ENCODE peak calls at places on chromosomes 7 and 10, in nine cellular contexts. O is mesendoderm; G is EH; Q is GM20000; D is iris pigment epithelial cell; P is stimulated activated CD4-positive, alpha-beta T cell treated with anti-CD3 and anti-CD28 coated beads, Interleukin-12 subunit alpha, Interleukin-12 subunit beta, amount 100 ng/mL, for 48 hours; I is Ammon's horn; T is dermis microvascular lymphatic vessel endothelial cell; A is fibroblast of the aortic adventitia. U is an unnamed sample.

GRCh38 chr7:91348686-91349085 is 84.5 kb downstream of the FZD1 start:
- DNase-seq in O (peak), G (no peak), Q (no peak), D (peak), P (no peak), I (no peak), T (no peak), A (peak), U (no peak)

GRCh38 chr10:78756604-78757442 is 311.9 kb upstream of the ZMIZ1 start:
- DNase-seq in O (peak), G (peak), Q (no peak), D (peak), P (no peak), I (peak), T (peak), A (peak), U (no peak)

GRCh38 chr10:68876246-68876918 is 24.7 kb upstream of the DDX50 start:
- DNase-seq in O (no peak), G (no peak), Q (no peak), D (peak), P (no peak), I (no peak), T (no peak), A (no peak), U (no peak)

GRCh38 chr7:135808206-135808605 is 59.6 kb upstream of the FAM180A start:
- DNase-seq in O (no peak), G (no peak), Q (no peak), D (no peak), P (no peak), I (peak), T (no peak), A (no peak), U (no peak)

GRCh38 chr7:102425639-102426267 is 7.6 kb upstream of the ORAI2 start:
- DNase-seq in O (no peak), G (no peak), Q (peak), D (no peak), P (peak), I (peak), T (no peak), A (no peak), U (peak)

GRCh38 chr7:100444311-100445278 is 8.3 kb upstream of the PPP1R35 start:
- DNase-seq in O (peak), G (peak), Q (peak), D (peak), P (no peak), I (no peak), T (peak), A (peak), U (peak)

GRCh38 chr10:96846395-96846794 is 14.3 kb downstream of the LCOR start:
- DNase-seq in O (no peak), G (no peak), Q (no peak), D (no peak), P (no peak), I (no peak), T (no peak), A (no peak), U (no peak)

GRCh38 chr7:31443457-31443856 is 70.4 kb upstream of the ITPRID1 start:
- DNase-seq in O (peak), G (peak), Q (peak), D (peak), P (no peak), I (peak), T (peak), A (peak), U (peak)

GRCh38 chr7:155210386-155210785 is 87.3 kb upstream of the INSIG1 start:
- DNase-seq in O (no peak), G (no peak), Q (no peak), D (no peak), P (no peak), I (no peak), T (no peak), A (no peak), U (peak)

GRCh38 chr10:60896715-60897114 is 47.3 kb downstream of the RHOBTB1 start:
- DNase-seq in O (no peak), G (no peak), Q (no peak), D (peak), P (no peak), I (no peak), T (no peak), A (peak), U (no peak)

GRCh38 chr7:24763303-24763901 is 6.1 kb upstream of the GSDME start:
- DNase-seq in O (no peak), G (no peak), Q (no peak), D (no peak), P (no peak), I (no peak), T (no peak), A (no peak), U (no peak)

GRCh38 chr10:104109908-104110662 is 11.9 kb upstream of the SFR1 start:
- DNase-seq in O (no peak), G (peak), Q (no peak), D (peak), P (no peak), I (no peak), T (no peak), A (peak), U (no peak)

GRCh38 chr7:103149808-103150180 is 895 bp upstream of the NAPEPLD start:
- DNase-seq in O (no peak), G (no peak), Q (no peak), D (no peak), P (no peak), I (no peak), T (no peak), A (no peak), U (no peak)

GRCh38 chr7:105454058-105454739 is 65.5 kb upstream of the SRPK2 start:
- DNase-seq in O (no peak), G (peak), Q (no peak), D (peak), P (no peak), I (no peak), T (no peak), A (peak), U (no peak)

GRCh38 chr10:58157076-58157766 is 110.5 kb downstream of the IPMK start:
- DNase-seq in O (no peak), G (peak), Q (no peak), D (peak), P (no peak), I (no peak), T (peak), A (peak), U (no peak)

GRCh38 chr7:128166603-128167315 is 74.3 kb upstream of the LEP start:
- DNase-seq in O (peak), G (peak), Q (peak), D (peak), P (no peak), I (no peak), T (no peak), A (no peak), U (no peak)

GRCh38 chr10:58054881-58055280 is 212.8 kb downstream of the IPMK start:
- DNase-seq in O (no peak), G (no peak), Q (no peak), D (peak), P (no peak), I (no peak), T (no peak), A (peak), U (no peak)

GRCh38 chr10:132577350-132578005 is 39.9 kb downstream of the INPP5A start:
- DNase-seq in O (no peak), G (peak), Q (no peak), D (no peak), P (no peak), I (peak), T (no peak), A (no peak), U (no peak)

GRCh38 chr7:1531263-1531978 is 919 bp downstream of the MAFK start:
- DNase-seq in O (no peak), G (peak), Q (no peak), D (peak), P (no peak), I (no peak), T (no peak), A (no peak), U (peak)

GRCh38 chr7:149879801-149880738 is 6.3 kb downstream of the ATP6V0E2 start:
- DNase-seq in O (no peak), G (no peak), Q (no peak), D (no peak), P (no peak), I (peak), T (no peak), A (no peak), U (no peak)

GRCh38 chr7:25075459-25075858 is 49.6 kb downstream of the CYCS start:
- DNase-seq in O (no peak), G (no peak), Q (no peak), D (no peak), P (peak), I (no peak), T (no peak), A (no peak), U (no peak)

GRCh38 chr10:3785849-3786290 is 861 bp upstream of the KLF6 start:
- DNase-seq in O (peak), G (peak), Q (no peak), D (peak), P (no peak), I (peak), T (no peak), A (peak), U (peak)

GRCh38 chr7:105448181-105448580 is 59.5 kb upstream of the SRPK2 start:
- DNase-seq in O (no peak), G (no peak), Q (peak), D (no peak), P (no peak), I (no peak), T (no peak), A (no peak), U (no peak)

GRCh38 chr10:126783806-126784205 is 113.3 kb upstream of the C10orf90 start:
- DNase-seq in O (peak), G (peak), Q (no peak), D (no peak), P (no peak), I (no peak), T (no peak), A (no peak), U (no peak)

GRCh38 chr10:128367807-128368206 is 241.6 kb upstream of the MKI67 start:
- DNase-seq in O (no peak), G (no peak), Q (no peak), D (no peak), P (no peak), I (no peak), T (no peak), A (no peak), U (no peak)

GRCh38 chr7:91800389-91800788 is 80.1 kb downstream of the MTERF1 start:
- DNase-seq in O (no peak), G (no peak), Q (no peak), D (no peak), P (no peak), I (no peak), T (no peak), A (no peak), U (no peak)

GRCh38 chr10:33484787-33485186 is 150.3 kb upstream of the NRP1 start:
- DNase-seq in O (peak), G (peak), Q (no peak), D (peak), P (no peak), I (no peak), T (no peak), A (peak), U (no peak)

GRCh38 chr7:74084722-74085578 is 1.3 kb downstream of the LIMK1 start:
- DNase-seq in O (no peak), G (no peak), Q (no peak), D (no peak), P (no peak), I (no peak), T (no peak), A (no peak), U (no peak)

GRCh38 chr7:66946545-66946944 is 25.5 kb downstream of the TMEM248 start:
- DNase-seq in O (no peak), G (no peak), Q (no peak), D (no peak), P (no peak), I (no peak), T (peak), A (no peak), U (no peak)

GRCh38 chr7:106592282-106593027 is 68.5 kb downstream of the CCDC71L start:
- DNase-seq in O (no peak), G (no peak), Q (no peak), D (no peak), P (no peak), I (no peak), T (no peak), A (no peak), U (no peak)

GRCh38 chr7:117034851-117035462 is 81.7 kb downstream of the ST7 start:
- DNase-seq in O (no peak), G (peak), Q (no peak), D (peak), P (no peak), I (no peak), T (peak), A (peak), U (no peak)

GRCh38 chr7:74292757-74293576 is 3.8 kb downstream of the CLIP2 start:
- DNase-seq in O (no peak), G (no peak), Q (no peak), D (no peak), P (no peak), I (no peak), T (no peak), A (no peak), U (no peak)